ENCODE peak calls at places on chromosomes 7 and 10, in six cellular contexts. V is CD4-positive, alpha-beta T cell; I is left lung; B is gastroesophageal sphincter; P is Right ventricle myocardium inferior; U is natural killer cell. W is an unnamed sample.

GRCh38 chr7:30331338-30331737 is 46.9 kb downstream of the ZNRF2 start:
- ATAC-seq in V (no peak), P (no peak), I (peak; percentile 21), B (no peak), U (no peak), W (no peak)

GRCh38 chr10:63072951-63073350 is 60.2 kb upstream of the NRBF2 start:
- ATAC-seq in P (no peak), B (no peak), I (no peak), U (no peak), V (no peak), W (peak; percentile 35)

GRCh38 chr7:87420173-87420572 is 55.3 kb downstream of the ABCB4 start:
- ATAC-seq in P (no peak), I (no peak), U (no peak), B (no peak), V (no peak), W (no peak)

GRCh38 chr10:3756360-3756740 is 28.7 kb downstream of the KLF6 start:
- ATAC-seq in V (no peak), I (no peak), U (no peak), B (no peak), P (no peak), W (no peak)

GRCh38 chr7:40000734-40001315 is 50.8 kb downstream of the CDK13 start:
- ATAC-seq in V (no peak), B (no peak), I (no peak), P (no peak), U (no peak), W (no peak)

GRCh38 chr10:24824124-24824523 is 100.4 kb upstream of the ARHGAP21 start:
- ATAC-seq in B (no peak), P (no peak), U (no peak), I (no peak), V (no peak), W (no peak)

GRCh38 chr10:79374312-79375191 is 27.3 kb downstream of the PPIF start:
- ATAC-seq in B (peak; percentile 63), U (peak; percentile 93), V (peak; percentile 71), I (peak; percentile 95), P (peak; percentile 52), W (peak; percentile 82)

GRCh38 chr7:7820409-7820808 is 102.0 kb upstream of the RPA3 start:
- ATAC-seq in V (no peak), B (no peak), U (no peak), P (no peak), I (no peak), W (no peak)

GRCh38 chr10:90318659-90319058 is 539.2 kb downstream of the HTR7 start:
- ATAC-seq in I (no peak), P (no peak), V (no peak), B (no peak), U (no peak), W (peak; percentile 79)

GRCh38 chr10:24428410-24428782 is 219.5 kb downstream of the KIAA1217 start:
- ATAC-seq in V (no peak), U (no peak), P (no peak), I (peak; percentile 53), B (no peak), W (peak; percentile 89)

GRCh38 chr7:44103941-44104879 is at the start of gene AEBP1:
- ATAC-seq in P (peak; percentile 26), I (peak; percentile 39), U (peak; percentile 79), B (peak; percentile 52), V (peak; percentile 54), W (no peak)